ENCODE peak calls at places on chromosomes 5 and 9, in five cellular contexts. Y, M, S, V and Z are unnamed samples. For H3K4me1, the result is how much of the 10 kb centered on the place peaks cover.

GRCh38 chr5:130496215-130496614 is 592.0 kb downstream of the CHSY3 start:
- DNase-seq in Y (no peak), S (no peak), V (no peak), M (no peak), Z (no peak)

GRCh38 chr5:87156631-87157030 is 111.1 kb upstream of the RASA1 start:
- DNase-seq in S (no peak), Y (no peak), V (no peak), M (no peak), Z (no peak)

GRCh38 chr9:5854032-5854792 is 21.3 kb upstream of the ERMP1 start:
- DNase-seq in S (no peak), V (no peak), Y (no peak), M (no peak), Z (no peak)

GRCh38 chr9:127492616-127493015 is 41.3 kb downstream of the LRSAM1 start:
- DNase-seq in S (no peak), M (no peak), Y (no peak), V (no peak), Z (no peak)

GRCh38 chr9:120873512-120873911 is 3.5 kb downstream of the PHF19 start:
- DNase-seq in V (no peak), M (no peak), S (no peak), Y (no peak), Z (no peak)

GRCh38 chr5:57816108-57816507 is 333.5 kb upstream of the ACTBL2 start:
- DNase-seq in S (no peak), M (no peak), Y (no peak), V (no peak), Z (no peak)

GRCh38 chr9:97038551-97038908 is 412 bp downstream of the CTSV start:
- DNase-seq in S (no peak), Y (no peak), V (no peak), M (no peak), Z (no peak)

GRCh38 chr9:38149647-38150046 is 80.6 kb upstream of the SHB start:
- DNase-seq in S (no peak), V (no peak), M (no peak), Y (no peak), Z (no peak)

GRCh38 chr5:170554566-170555267 is 50.9 kb downstream of the KCNIP1 start:
- DNase-seq in M (no peak), Y (no peak), V (no peak), S (no peak), Z (no peak)

GRCh38 chr9:126148523-126148870 is 178.1 kb upstream of the MVB12B start:
- DNase-seq in M (no peak), S (no peak), Y (no peak), V (no peak), Z (no peak)

GRCh38 chr5:134647750-134648424 is 698 bp upstream of the SEC24A start:
- DNase-seq in Y (no peak), M (no peak), V (no peak), S (peak), Z (peak)

GRCh38 chr5:75664933-75665332 is 52.3 kb downstream of the POC5 start:
- DNase-seq in V (no peak), S (no peak), M (no peak), Y (no peak), Z (no peak)

GRCh38 chr5:151248651-151249050 is 4.3 kb upstream of the GM2A start:
- DNase-seq in S (no peak), M (no peak), Y (peak), V (no peak), Z (no peak)

GRCh38 chr9:124880501-124880900 is 18.6 kb downstream of the ARPC5L start:
- DNase-seq in V (peak), S (no peak), Y (no peak), M (no peak), Z (no peak)

GRCh38 chr5:36786613-36787012 is 90.0 kb upstream of the NIPBL start:
- DNase-seq in M (no peak), V (no peak), Y (no peak), S (no peak), Z (no peak)

DNA sequence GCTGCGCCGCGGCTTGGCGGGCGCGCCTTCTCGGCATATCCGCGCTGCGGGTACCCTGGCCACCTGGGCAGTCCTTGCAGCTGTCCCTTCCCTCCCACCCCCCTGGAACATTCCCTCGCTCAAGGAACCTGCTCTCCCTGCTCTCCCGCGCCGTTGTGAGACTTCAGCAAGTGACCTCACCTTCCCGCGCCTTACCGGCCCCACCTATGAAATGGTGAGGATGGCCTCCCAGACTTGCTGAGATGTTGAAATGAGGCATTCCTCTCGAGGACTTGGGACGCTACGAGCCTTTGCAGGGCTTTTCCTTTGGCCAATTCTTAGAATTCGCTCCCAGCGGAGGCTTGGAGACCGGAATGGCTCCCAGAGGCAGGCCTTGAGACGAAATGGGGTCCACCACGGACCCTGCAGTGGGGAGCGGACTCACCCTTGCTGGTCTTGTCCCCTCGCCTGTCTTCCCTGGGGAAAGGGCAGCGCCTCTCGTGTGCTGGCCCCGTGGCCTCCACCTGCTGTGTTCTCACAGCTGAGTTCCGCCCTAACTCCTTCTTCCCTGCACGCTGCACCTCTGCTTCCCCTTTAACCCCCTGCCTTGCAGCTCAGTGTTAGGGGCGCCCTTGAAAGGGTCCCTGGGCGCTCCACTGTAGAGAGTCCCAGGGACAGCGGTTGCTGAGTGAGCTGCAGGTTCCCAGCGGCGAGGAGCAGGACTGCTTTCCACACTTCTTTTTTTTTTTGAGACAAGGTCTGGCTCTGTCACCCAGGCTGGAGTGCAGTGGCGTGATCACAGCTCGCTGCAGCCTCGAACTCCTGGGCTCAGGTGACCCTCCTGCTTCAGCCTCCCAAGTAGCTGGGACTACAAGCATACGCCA is 907 bp downstream of the HMCN2 start:
- DNase-seq in S (no peak), V (no peak), Y (no peak), M (no peak), Z (no peak)
- H3K4me1 ChIP-seq in S (under half), V (under half), Y (under half), M (under half), Z (under half)

GRCh38 chr9:89943728-89944127 is 338.9 kb downstream of the GADD45G start:
- DNase-seq in Y (no peak), M (no peak), S (no peak), V (no peak), Z (no peak)
- H3K4me1 ChIP-seq in Y (under half), M (under half), S (under half), V (under half), Z (under half)

DNA sequence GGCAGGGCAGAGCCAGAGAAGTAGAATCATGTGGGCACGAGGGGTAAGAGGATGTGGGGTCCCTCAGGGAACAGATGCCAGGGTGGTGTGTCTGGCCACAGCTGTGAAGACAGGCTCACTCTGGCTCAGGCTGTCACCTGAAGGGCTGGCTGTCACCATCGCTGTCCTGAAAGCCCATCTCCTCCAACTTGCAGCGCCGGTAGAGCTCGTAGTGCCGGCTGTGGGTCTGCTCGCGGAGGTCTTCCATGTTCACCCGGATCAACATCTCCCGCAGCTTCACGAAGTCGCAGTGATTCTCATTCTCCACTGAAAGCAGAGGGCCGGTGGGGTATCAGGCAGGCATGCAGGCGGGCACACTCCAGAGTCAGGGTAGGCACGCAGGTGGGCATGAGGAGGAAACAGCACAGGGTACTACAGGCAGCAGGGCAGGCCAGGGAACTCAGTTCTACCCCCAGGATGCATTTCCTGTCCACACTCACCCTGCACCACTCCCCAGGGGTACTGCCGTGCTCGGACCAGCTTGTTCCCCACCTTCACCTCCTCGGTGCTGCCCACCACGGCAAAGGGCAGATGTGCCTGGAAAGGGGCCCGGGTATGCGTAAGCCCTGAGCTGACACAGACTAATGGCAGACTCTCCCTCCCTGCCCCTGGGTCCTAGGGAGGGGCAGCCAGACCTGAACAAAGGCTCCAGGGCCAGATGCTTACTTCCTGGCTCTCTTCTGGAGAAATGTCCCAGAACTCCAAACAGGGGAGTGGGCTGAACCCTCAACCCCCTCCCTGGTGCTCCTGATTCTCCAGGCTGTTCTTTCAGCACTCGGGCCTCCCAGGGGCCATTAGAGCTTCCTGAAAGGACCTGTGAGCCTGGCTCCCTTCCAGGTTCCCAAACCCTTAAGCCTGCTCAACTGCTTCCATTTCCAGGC is 14.4 kb downstream of the CCNI2 start:
- DNase-seq in S (no peak), M (no peak), V (no peak), Y (no peak), Z (no peak)
- H3K4me1 ChIP-seq in S (under half), M (under half), V (under half), Y (under half), Z (under half)

GRCh38 chr9:70260606-70261005 is 1.8 kb downstream of the SMC5 start:
- DNase-seq in Y (no peak), S (no peak), V (no peak), M (no peak), Z (no peak)
- H3K4me1 ChIP-seq in Y (under half), S (under half), V (half or more), M (under half), Z (half or more)

GRCh38 chr5:5473224-5473623 is 50.7 kb downstream of the ICE1 start:
- DNase-seq in V (no peak), Y (no peak), M (no peak), S (no peak), Z (no peak)

GRCh38 chr5:5470933-5471332 is 48.5 kb downstream of the ICE1 start:
- DNase-seq in Y (no peak), S (no peak), V (no peak), M (no peak), Z (no peak)

GRCh38 chr5:5474961-5475360 is 52.5 kb downstream of the ICE1 start:
- DNase-seq in Y (no peak), M (no peak), V (no peak), S (no peak), Z (no peak)

GRCh38 chr5:5480481-5481111 is 58.1 kb downstream of the ICE1 start:
- DNase-seq in M (no peak), Y (no peak), V (no peak), S (no peak), Z (no peak)

GRCh38 chr5:5475967-5476366 is 53.5 kb downstream of the ICE1 start:
- DNase-seq in Y (no peak), M (no peak), S (no peak), V (no peak), Z (no peak)
- H3K4me1 ChIP-seq in Y (under half), M (under half), S (under half), V (under half), Z (under half)

DNA sequence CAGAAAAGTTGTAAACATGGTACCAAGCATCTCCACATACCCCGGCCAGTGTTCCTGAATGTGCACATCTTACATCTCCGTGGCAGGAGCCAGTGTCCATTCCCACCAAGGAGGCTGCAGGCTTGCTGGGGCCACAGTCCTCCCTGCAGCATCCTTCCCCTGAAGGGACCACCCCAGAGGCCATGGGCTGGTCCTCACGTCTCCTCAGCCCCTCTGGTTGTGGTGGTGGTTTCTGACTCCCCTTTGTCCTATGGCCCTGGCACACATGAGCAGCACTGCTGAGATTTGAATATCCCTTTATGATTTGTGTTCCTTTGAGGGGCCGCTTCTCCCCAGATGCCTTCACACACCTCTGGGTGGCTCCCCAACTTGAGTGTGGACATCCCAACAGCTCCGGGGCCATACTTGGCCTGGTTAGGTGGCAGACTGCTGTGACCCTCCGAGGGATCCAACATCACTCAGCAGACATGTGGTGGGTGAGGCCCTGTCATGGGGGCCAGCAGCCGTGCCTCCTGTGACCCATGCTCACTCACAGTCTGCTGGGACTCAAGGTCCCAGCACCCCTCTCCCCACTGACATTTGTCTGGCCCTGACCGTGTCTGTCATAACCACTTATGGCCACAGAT is 14.3 kb downstream of the PHF2 start:
- DNase-seq in S (no peak), V (no peak), Y (no peak), M (no peak), Z (no peak)
- H3K4me1 ChIP-seq in S (half or more), V (half or more), Y (under half), M (half or more), Z (under half)

GRCh38 chr9:108360304-108360703 is 495.5 kb downstream of the ACTL7B start:
- DNase-seq in Y (no peak), V (no peak), S (no peak), M (no peak), Z (no peak)

GRCh38 chr9:108351571-108351970 is 504.2 kb downstream of the ACTL7B start:
- DNase-seq in Y (no peak), S (no peak), V (no peak), M (no peak), Z (no peak)

GRCh38 chr9:108356806-108357205 is 499.0 kb downstream of the ACTL7B start:
- DNase-seq in Y (no peak), M (no peak), S (no peak), V (no peak), Z (no peak)
- H3K4me1 ChIP-seq in Y (under half), M (under half), S (under half), V (under half), Z (under half)